ENCODE peak calls at places on chromosomes 12 and 14, in seven cellular contexts. One of them, this sample, is unnamed.

GRCh38 chr12:99386907-99387306 is 260.6 kb upstream of the GARIN6 start:
- DNase-seq in H9: no peak
- DNase-seq in endothelial cell: no peak
- DNase-seq in activated B cell treated with CpG ODN at 0.5 μM for 24 hours: no peak
- DNase-seq in upper lobe of left lung: no peak
- DNase-seq in AG04450: peak
- DNase-seq in lower lobe of right lung: no peak
- DNase-seq in this sample: no peak

GRCh38 chr14:95496690-95497241 is 19.7 kb downstream of the SYNE3 start:
- DNase-seq in AG04450: no peak
- DNase-seq in lower lobe of right lung: no peak
- DNase-seq in endothelial cell: no peak
- DNase-seq in activated B cell treated with CpG ODN at 0.5 μM for 24 hours: no peak
- DNase-seq in H9: no peak
- DNase-seq in upper lobe of left lung: no peak
- DNase-seq in this sample: no peak

GRCh38 chr12:109604902-109605536 is 31.4 kb downstream of the MVK start:
- DNase-seq in lower lobe of right lung: no peak
- DNase-seq in H9: no peak
- DNase-seq in AG04450: no peak
- DNase-seq in activated B cell treated with CpG ODN at 0.5 μM for 24 hours: no peak
- DNase-seq in endothelial cell: no peak
- DNase-seq in upper lobe of left lung: no peak
- DNase-seq in this sample: no peak

GRCh38 chr14:22886500-22887259 is 3.7 kb downstream of the REM2 start:
- DNase-seq in H9: peak
- DNase-seq in endothelial cell: peak
- DNase-seq in upper lobe of left lung: peak
- DNase-seq in AG04450: no peak
- DNase-seq in activated B cell treated with CpG ODN at 0.5 μM for 24 hours: peak
- DNase-seq in lower lobe of right lung: peak
- DNase-seq in this sample: peak

GRCh38 chr12:47773062-47773857 is at the start of gene SLC48A1:
- DNase-seq in lower lobe of right lung: peak
- DNase-seq in AG04450: no peak
- DNase-seq in upper lobe of left lung: peak
- DNase-seq in endothelial cell: peak
- DNase-seq in activated B cell treated with CpG ODN at 0.5 μM for 24 hours: peak
- DNase-seq in H9: peak
- DNase-seq in this sample: peak

GRCh38 chr14:50388256-50388931 is 8.3 kb downstream of the CDKL1 start:
- DNase-seq in lower lobe of right lung: no peak
- DNase-seq in H9: peak
- DNase-seq in AG04450: no peak
- DNase-seq in endothelial cell: no peak
- DNase-seq in activated B cell treated with CpG ODN at 0.5 μM for 24 hours: no peak
- DNase-seq in upper lobe of left lung: peak
- DNase-seq in this sample: no peak

GRCh38 chr14:105881021-105881930 is 354.9 kb downstream of the TMEM121 start:
- DNase-seq in activated B cell treated with CpG ODN at 0.5 μM for 24 hours: no peak
- DNase-seq in H9: no peak
- DNase-seq in lower lobe of right lung: peak
- DNase-seq in upper lobe of left lung: peak
- DNase-seq in AG04450: no peak
- DNase-seq in endothelial cell: no peak
- DNase-seq in this sample: peak

GRCh38 chr12:90682398-90682797 is 272.6 kb downstream of the CCER1 start:
- DNase-seq in endothelial cell: no peak
- DNase-seq in upper lobe of left lung: no peak
- DNase-seq in activated B cell treated with CpG ODN at 0.5 μM for 24 hours: no peak
- DNase-seq in lower lobe of right lung: no peak
- DNase-seq in AG04450: peak
- DNase-seq in H9: no peak
- DNase-seq in this sample: no peak

GRCh38 chr12:62649412-62650116 is 182.9 kb downstream of the MON2 start:
- DNase-seq in AG04450: no peak
- DNase-seq in upper lobe of left lung: no peak
- DNase-seq in H9: no peak
- DNase-seq in endothelial cell: no peak
- DNase-seq in activated B cell treated with CpG ODN at 0.5 μM for 24 hours: no peak
- DNase-seq in lower lobe of right lung: no peak
- DNase-seq in this sample: no peak

GRCh38 chr12:121132601-121133481 is at the start of gene P2RX7:
- DNase-seq in AG04450: no peak
- DNase-seq in upper lobe of left lung: peak
- DNase-seq in lower lobe of right lung: peak
- DNase-seq in H9: peak
- DNase-seq in activated B cell treated with CpG ODN at 0.5 μM for 24 hours: peak
- DNase-seq in endothelial cell: peak
- DNase-seq in this sample: peak

GRCh38 chr12:45259732-45260480 is 44.0 kb downstream of the ANO6 start:
- DNase-seq in H9: no peak
- DNase-seq in lower lobe of right lung: no peak
- DNase-seq in activated B cell treated with CpG ODN at 0.5 μM for 24 hours: no peak
- DNase-seq in upper lobe of left lung: no peak
- DNase-seq in AG04450: no peak
- DNase-seq in endothelial cell: no peak
- DNase-seq in this sample: no peak

DNA sequence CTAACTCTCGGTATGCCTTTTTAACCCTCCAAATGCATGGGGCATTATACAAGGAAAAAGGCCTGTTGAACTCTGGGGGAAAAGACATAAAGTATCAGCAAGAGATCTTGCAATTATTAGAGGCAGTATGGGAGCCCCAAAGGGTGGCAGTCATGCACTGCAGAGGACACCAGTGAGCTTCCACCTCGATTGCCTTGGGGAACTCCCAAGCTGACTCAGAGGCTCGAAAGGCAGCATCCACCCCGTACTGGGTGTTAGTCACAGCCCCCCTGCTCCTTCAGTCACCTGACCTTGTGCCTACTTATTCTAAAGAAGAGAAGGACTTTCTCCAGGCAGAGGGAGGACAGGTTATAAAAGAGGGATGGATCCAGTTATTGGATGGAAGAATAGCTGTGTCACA is 781.4 kb upstream of the TMEM132C start:
- DNase-seq in upper lobe of left lung: no peak
- DNase-seq in activated B cell treated with CpG ODN at 0.5 μM for 24 hours: no peak
- DNase-seq in lower lobe of right lung: no peak
- DNase-seq in AG04450: peak
- DNase-seq in endothelial cell: no peak
- DNase-seq in H9: no peak
- DNase-seq in this sample: no peak
- TF ChIP-seq CTCF in upper lobe of left lung: no peak
- TF ChIP-seq CTCF in activated B cell treated with CpG ODN at 0.5 μM for 24 hours: no peak
- TF ChIP-seq CTCF in lower lobe of right lung: no peak
- TF ChIP-seq CTCF in AG04450: peak
- TF ChIP-seq CTCF in endothelial cell: no peak
- TF ChIP-seq CTCF in H9: peak
- TF ChIP-seq CTCF in this sample: no peak

GRCh38 chr12:89359615-89360014 is 7.3 kb upstream of the DUSP6 start:
- DNase-seq in H9: no peak
- DNase-seq in endothelial cell: no peak
- DNase-seq in activated B cell treated with CpG ODN at 0.5 μM for 24 hours: no peak
- DNase-seq in upper lobe of left lung: no peak
- DNase-seq in AG04450: no peak
- DNase-seq in lower lobe of right lung: no peak
- DNase-seq in this sample: no peak
- TF ChIP-seq CTCF in H9: no peak
- TF ChIP-seq CTCF in endothelial cell: no peak
- TF ChIP-seq CTCF in activated B cell treated with CpG ODN at 0.5 μM for 24 hours: no peak
- TF ChIP-seq CTCF in upper lobe of left lung: no peak
- TF ChIP-seq CTCF in AG04450: no peak
- TF ChIP-seq CTCF in lower lobe of right lung: no peak
- TF ChIP-seq CTCF in this sample: no peak

GRCh38 chr12:26402648-26403047 is 207.3 kb downstream of the SSPN start:
- DNase-seq in endothelial cell: no peak
- DNase-seq in lower lobe of right lung: no peak
- DNase-seq in H9: peak
- DNase-seq in AG04450: no peak
- DNase-seq in upper lobe of left lung: peak
- DNase-seq in activated B cell treated with CpG ODN at 0.5 μM for 24 hours: no peak
- DNase-seq in this sample: no peak
- TF ChIP-seq CTCF in endothelial cell: no peak
- TF ChIP-seq CTCF in lower lobe of right lung: no peak
- TF ChIP-seq CTCF in H9: peak
- TF ChIP-seq CTCF in AG04450: no peak
- TF ChIP-seq CTCF in upper lobe of left lung: peak
- TF ChIP-seq CTCF in activated B cell treated with CpG ODN at 0.5 μM for 24 hours: no peak
- TF ChIP-seq CTCF in this sample: no peak

GRCh38 chr14:28375295-28375694 is 391.3 kb upstream of the FOXG1 start:
- DNase-seq in H9: peak
- DNase-seq in activated B cell treated with CpG ODN at 0.5 μM for 24 hours: no peak
- DNase-seq in endothelial cell: peak
- DNase-seq in lower lobe of right lung: no peak
- DNase-seq in AG04450: no peak
- DNase-seq in upper lobe of left lung: peak
- DNase-seq in this sample: no peak
- TF ChIP-seq CTCF in H9: peak
- TF ChIP-seq CTCF in activated B cell treated with CpG ODN at 0.5 μM for 24 hours: no peak
- TF ChIP-seq CTCF in endothelial cell: peak
- TF ChIP-seq CTCF in lower lobe of right lung: peak
- TF ChIP-seq CTCF in AG04450: no peak
- TF ChIP-seq CTCF in upper lobe of left lung: peak
- TF ChIP-seq CTCF in this sample: no peak

DNA sequence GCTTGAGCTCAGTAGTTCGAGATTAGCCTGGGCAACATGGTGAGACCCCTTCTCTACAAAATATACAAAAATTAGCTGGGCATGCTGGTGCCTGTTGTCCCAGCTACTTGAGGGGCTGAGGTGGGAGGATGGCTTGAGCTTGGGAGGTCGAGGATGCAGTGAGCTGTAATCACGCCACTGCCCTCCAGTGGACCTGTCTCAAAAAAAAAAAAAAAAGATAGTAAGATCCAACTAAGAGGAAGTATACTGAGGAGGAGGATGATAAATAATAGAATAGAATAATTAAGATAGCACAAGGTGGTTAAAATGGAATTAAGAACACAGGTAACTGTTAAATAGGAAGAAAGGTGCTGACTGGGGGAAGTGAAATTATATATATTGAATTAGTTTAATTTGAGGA is 37.0 kb upstream of the BAZ1A start:
- DNase-seq in AG04450: no peak
- DNase-seq in activated B cell treated with CpG ODN at 0.5 μM for 24 hours: no peak
- DNase-seq in upper lobe of left lung: no peak
- DNase-seq in endothelial cell: no peak
- DNase-seq in H9: peak
- DNase-seq in lower lobe of right lung: no peak
- DNase-seq in this sample: no peak
- TF ChIP-seq CTCF in AG04450: peak
- TF ChIP-seq CTCF in activated B cell treated with CpG ODN at 0.5 μM for 24 hours: no peak
- TF ChIP-seq CTCF in upper lobe of left lung: no peak
- TF ChIP-seq CTCF in endothelial cell: no peak
- TF ChIP-seq CTCF in H9: peak
- TF ChIP-seq CTCF in lower lobe of right lung: no peak
- TF ChIP-seq CTCF in this sample: no peak

DNA sequence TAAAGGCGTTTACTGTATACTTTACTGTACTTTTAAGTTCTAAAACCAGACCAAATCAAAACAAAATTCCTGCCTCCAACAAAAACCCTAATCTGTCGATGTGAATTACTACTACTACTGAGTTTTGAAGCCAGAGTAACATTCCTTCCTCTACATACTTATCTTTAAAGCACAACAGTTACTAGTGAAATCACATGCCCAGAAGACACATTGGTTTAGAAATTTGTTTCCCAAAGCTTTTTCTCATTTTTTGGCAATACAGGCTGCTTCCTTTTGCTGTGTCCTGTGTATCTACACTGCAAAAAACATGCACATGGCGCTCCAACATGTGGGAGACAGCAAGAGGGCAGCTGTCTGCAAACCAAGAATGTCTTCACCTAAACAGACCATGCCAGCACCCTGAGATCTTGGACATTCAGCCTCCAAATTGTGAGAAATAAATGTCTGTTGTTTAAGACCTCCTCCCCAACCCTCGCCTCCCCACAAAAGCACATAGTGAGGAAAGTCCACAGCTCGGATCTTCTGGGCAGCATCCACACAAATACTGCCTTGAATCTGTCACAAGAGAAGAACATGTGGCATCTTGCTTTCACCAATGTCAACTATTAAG is 21.1 kb downstream of the SETD3 start:
- DNase-seq in AG04450: no peak
- DNase-seq in endothelial cell: no peak
- DNase-seq in upper lobe of left lung: no peak
- DNase-seq in H9: no peak
- DNase-seq in lower lobe of right lung: no peak
- DNase-seq in activated B cell treated with CpG ODN at 0.5 μM for 24 hours: no peak
- DNase-seq in this sample: no peak
- TF ChIP-seq CTCF in AG04450: no peak
- TF ChIP-seq CTCF in endothelial cell: no peak
- TF ChIP-seq CTCF in upper lobe of left lung: no peak
- TF ChIP-seq CTCF in H9: no peak
- TF ChIP-seq CTCF in lower lobe of right lung: no peak
- TF ChIP-seq CTCF in activated B cell treated with CpG ODN at 0.5 μM for 24 hours: no peak
- TF ChIP-seq CTCF in this sample: no peak